ENCODE peak calls at places on chromosomes 1 and 21, in nine cellular contexts. T is stimulated activated CD4-positive, alpha-beta T cell treated with anti-CD3 and anti-CD28 coated beads, Interleukin-12 subunit alpha, Interleukin-12 subunit beta, amount 100 ng/mL, for 48 hours; C is foreskin fibroblast; W is amniotic stem cell; A is choroid plexus epithelial cell; I is activated naive CD4-positive, alpha-beta T cell; B is NT2/D1; K is activated CD8-positive, alpha-beta memory T cell treated with anti-CD3 and anti-CD28 coated beads, Interleukin-2, amount 50 U/mL, for 4 hours; M is RPMI7951. S is an unnamed sample.
A peak's percentile ranks its signal among the peaks of the same experiment; 100 is the strongest.

GRCh38 chr1:33758698-33759097 is 105.2 kb upstream of the HMGB4 start:
- DNase-seq in B (no peak), W (no peak), C (peak; percentile 51), A (no peak), M (peak; percentile 25), K (no peak), T (no peak), I (no peak), S (no peak)

GRCh38 chr1:50422946-50423669 is at the start of gene DMRTA2:
- DNase-seq in A (no peak), T (no peak), C (peak; percentile 23), M (peak; percentile 70), I (no peak), W (no peak), K (no peak), B (no peak), S (peak; percentile 35)

GRCh38 chr1:176111835-176112234 is 95.3 kb downstream of the COP1 start:
- DNase-seq in W (no peak), K (no peak), A (peak; percentile 6), C (peak; percentile 57), B (no peak), M (no peak), T (no peak), I (no peak), S (no peak)

GRCh38 chr1:236515443-236515958 is 8.3 kb upstream of the LGALS8 start:
- DNase-seq in B (no peak), T (no peak), K (no peak), M (no peak), A (no peak), I (no peak), C (no peak), W (no peak), S (no peak)

GRCh38 chr1:225427249-225428065 is at the start of gene LBR:
- DNase-seq in B (peak; percentile 20), K (no peak), A (peak; percentile 16), W (no peak), M (no peak), C (peak; percentile 61), T (no peak), I (no peak), S (peak; percentile 62)

GRCh38 chr1:44785501-44786137 is 2.4 kb downstream of the BEST4 start:
- DNase-seq in K (no peak), A (no peak), C (no peak), M (no peak), W (no peak), I (no peak), B (no peak), T (no peak), S (no peak)

GRCh38 chr21:25518491-25518911 is 88.8 kb downstream of the MRPL39 start:
- DNase-seq in M (peak; percentile 20), C (peak; percentile 42), W (no peak), I (no peak), B (peak; percentile 56), A (peak; percentile 18), T (no peak), K (no peak), S (peak; percentile 0)

GRCh38 chr1:77900687-77901293 is 12.4 kb downstream of the NEXN start:
- DNase-seq in I (no peak), T (no peak), C (peak; percentile 78), W (no peak), K (no peak), B (peak; percentile 69), M (peak; percentile 57), A (peak; percentile 87), S (peak; percentile 62)

GRCh38 chr1:147078606-147079399 is 93.5 kb downstream of the PRKAB2 start:
- DNase-seq in B (no peak), M (no peak), K (no peak), A (no peak), I (no peak), C (no peak), T (no peak), W (no peak), S (no peak)

GRCh38 chr1:28591708-28592313 is at the start of gene RAB42:
- DNase-seq in A (no peak), B (no peak), C (peak; percentile 57), M (no peak), I (no peak), T (no peak), W (no peak), K (no peak), S (no peak)

GRCh38 chr1:192879416-192879815 is 70.6 kb downstream of the RGS2 start:
- DNase-seq in K (no peak), W (no peak), A (peak; percentile 32), C (peak; percentile 38), B (no peak), M (peak; percentile 17), I (no peak), T (no peak), S (peak; percentile 65)

S was measured in mesenchymal stem cell.